ENCODE peak calls at places on chromosomes 3 and 15, in seven cellular contexts. One of them, this sample, is unnamed. For H3K4me1, the result is how much of the 10 kb centered on the place peaks cover.

GRCh38 chr3:100865442-100865841 is 127.8 kb downstream of the ABI3BP start:
- DNase-seq in gastrocnemius medialis: no peak
- DNase-seq in psoas muscle: no peak
- DNase-seq in uterus: no peak
- DNase-seq in mesenchymal stem cell: peak
- DNase-seq in heart right ventricle: no peak
- DNase-seq in mesendoderm: no peak
- DNase-seq in this sample: no peak

GRCh38 chr3:186824430-186825139 is 17.9 kb upstream of the ADIPOQ start:
- DNase-seq in gastrocnemius medialis: no peak
- DNase-seq in psoas muscle: no peak
- DNase-seq in uterus: no peak
- DNase-seq in mesenchymal stem cell: no peak
- DNase-seq in heart right ventricle: no peak
- DNase-seq in mesendoderm: peak
- DNase-seq in this sample: no peak

GRCh38 chr3:56792201-56792600 is 9.5 kb downstream of the ARHGEF3 start:
- DNase-seq in gastrocnemius medialis: no peak
- DNase-seq in psoas muscle: peak
- DNase-seq in uterus: no peak
- DNase-seq in mesenchymal stem cell: peak
- DNase-seq in heart right ventricle: no peak
- DNase-seq in mesendoderm: no peak
- DNase-seq in this sample: no peak

GRCh38 chr3:184260571-184261269 is 633 bp downstream of the CAMK2N2 start:
- DNase-seq in gastrocnemius medialis: no peak
- DNase-seq in psoas muscle: no peak
- DNase-seq in uterus: no peak
- DNase-seq in mesenchymal stem cell: no peak
- DNase-seq in heart right ventricle: no peak
- DNase-seq in mesendoderm: peak
- DNase-seq in this sample: no peak

GRCh38 chr15:69478259-69478687 is 25.7 kb downstream of the RPLP1 start:
- DNase-seq in gastrocnemius medialis: no peak
- DNase-seq in psoas muscle: no peak
- DNase-seq in uterus: peak
- DNase-seq in mesenchymal stem cell: peak
- DNase-seq in heart right ventricle: peak
- DNase-seq in mesendoderm: peak
- DNase-seq in this sample: peak

GRCh38 chr3:187406927-187407326 is 38.7 kb downstream of the RTP4 start:
- DNase-seq in gastrocnemius medialis: no peak
- DNase-seq in psoas muscle: no peak
- DNase-seq in uterus: no peak
- DNase-seq in mesenchymal stem cell: peak
- DNase-seq in heart right ventricle: peak
- DNase-seq in mesendoderm: no peak
- DNase-seq in this sample: no peak

GRCh38 chr3:179449621-179450020 is 1.6 kb downstream of the GNB4 start:
- DNase-seq in gastrocnemius medialis: no peak
- DNase-seq in psoas muscle: no peak
- DNase-seq in uterus: no peak
- DNase-seq in mesenchymal stem cell: no peak
- DNase-seq in heart right ventricle: no peak
- DNase-seq in mesendoderm: no peak
- DNase-seq in this sample: no peak

GRCh38 chr3:49415931-49416601 is 3.8 kb downstream of the TCTA start:
- DNase-seq in gastrocnemius medialis: no peak
- DNase-seq in psoas muscle: peak
- DNase-seq in uterus: no peak
- DNase-seq in mesenchymal stem cell: no peak
- DNase-seq in heart right ventricle: no peak
- DNase-seq in mesendoderm: no peak
- DNase-seq in this sample: no peak

GRCh38 chr15:99507016-99507731 is 58.6 kb upstream of the MEF2A start:
- DNase-seq in gastrocnemius medialis: peak
- DNase-seq in psoas muscle: peak
- DNase-seq in uterus: peak
- DNase-seq in mesenchymal stem cell: no peak
- DNase-seq in heart right ventricle: peak
- DNase-seq in mesendoderm: no peak
- DNase-seq in this sample: peak

GRCh38 chr3:184583345-184584000 is 21.9 kb downstream of the EPHB3 start:
- DNase-seq in gastrocnemius medialis: no peak
- DNase-seq in psoas muscle: peak
- DNase-seq in uterus: no peak
- DNase-seq in mesenchymal stem cell: peak
- DNase-seq in heart right ventricle: no peak
- DNase-seq in mesendoderm: no peak
- DNase-seq in this sample: peak

GRCh38 chr3:127694467-127695215 is 21.9 kb downstream of the ABTB1 start:
- DNase-seq in gastrocnemius medialis: peak
- DNase-seq in psoas muscle: peak
- DNase-seq in uterus: no peak
- DNase-seq in mesenchymal stem cell: no peak
- DNase-seq in heart right ventricle: no peak
- DNase-seq in mesendoderm: peak
- DNase-seq in this sample: peak

GRCh38 chr3:72938471-72939265 is 50.8 kb downstream of the GXYLT2 start:
- DNase-seq in gastrocnemius medialis: peak
- DNase-seq in psoas muscle: peak
- DNase-seq in uterus: peak
- DNase-seq in mesenchymal stem cell: peak
- DNase-seq in heart right ventricle: peak
- DNase-seq in mesendoderm: peak
- DNase-seq in this sample: peak

GRCh38 chr15:70627734-70628541 is 135.4 kb downstream of the UACA start:
- DNase-seq in gastrocnemius medialis: no peak
- DNase-seq in psoas muscle: no peak
- DNase-seq in uterus: no peak
- DNase-seq in mesenchymal stem cell: no peak
- DNase-seq in heart right ventricle: no peak
- DNase-seq in mesendoderm: no peak
- DNase-seq in this sample: no peak

GRCh38 chr3:78895528-78895927 is 872.3 kb downstream of the ROBO1 start:
- DNase-seq in gastrocnemius medialis: no peak
- DNase-seq in psoas muscle: no peak
- DNase-seq in uterus: no peak
- DNase-seq in mesenchymal stem cell: peak
- DNase-seq in heart right ventricle: no peak
- DNase-seq in mesendoderm: no peak
- DNase-seq in this sample: no peak

GRCh38 chr3:193016437-193016887 is 98.8 kb upstream of the MB21D2 start:
- DNase-seq in gastrocnemius medialis: no peak
- DNase-seq in psoas muscle: no peak
- DNase-seq in uterus: peak
- DNase-seq in mesenchymal stem cell: no peak
- DNase-seq in heart right ventricle: peak
- DNase-seq in mesendoderm: peak
- DNase-seq in this sample: peak
- H3K27ac ChIP-seq in gastrocnemius medialis: no peak
- H3K27ac ChIP-seq in psoas muscle: no peak
- H3K27ac ChIP-seq in uterus: no peak
- H3K27ac ChIP-seq in mesenchymal stem cell: no peak
- H3K27ac ChIP-seq in heart right ventricle: no peak
- H3K27ac ChIP-seq in mesendoderm: no peak
- H3K27ac ChIP-seq in this sample: no peak

DNA sequence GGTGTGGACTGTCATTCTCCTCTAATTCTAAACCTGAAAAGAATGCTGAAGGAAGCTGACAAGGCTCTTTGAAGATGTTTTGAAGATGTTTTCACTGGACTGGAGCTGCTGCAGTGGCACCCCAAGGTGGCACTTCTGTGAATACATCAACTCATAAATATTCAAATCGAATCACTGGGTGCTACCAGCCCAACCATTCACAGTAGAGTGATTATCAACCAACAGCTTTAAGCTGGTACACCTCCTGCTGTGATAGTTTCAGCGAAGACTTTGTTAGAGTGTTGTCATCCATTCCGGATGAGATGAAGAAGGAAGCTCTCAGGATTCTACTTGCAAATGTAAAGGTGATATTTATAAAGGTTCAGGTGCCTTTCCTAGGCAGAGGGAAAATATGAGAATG is 106.6 kb downstream of the LSAMP start:
- DNase-seq in gastrocnemius medialis: no peak
- DNase-seq in psoas muscle: no peak
- DNase-seq in uterus: no peak
- DNase-seq in mesenchymal stem cell: no peak
- DNase-seq in heart right ventricle: no peak
- DNase-seq in mesendoderm: peak
- DNase-seq in this sample: no peak
- H3K4me3 ChIP-seq in gastrocnemius medialis: no peak
- H3K4me3 ChIP-seq in psoas muscle: no peak
- H3K4me3 ChIP-seq in uterus: no peak
- H3K4me3 ChIP-seq in mesenchymal stem cell: no peak
- H3K4me3 ChIP-seq in heart right ventricle: no peak
- H3K4me3 ChIP-seq in mesendoderm: no peak
- H3K4me3 ChIP-seq in this sample: no peak

DNA sequence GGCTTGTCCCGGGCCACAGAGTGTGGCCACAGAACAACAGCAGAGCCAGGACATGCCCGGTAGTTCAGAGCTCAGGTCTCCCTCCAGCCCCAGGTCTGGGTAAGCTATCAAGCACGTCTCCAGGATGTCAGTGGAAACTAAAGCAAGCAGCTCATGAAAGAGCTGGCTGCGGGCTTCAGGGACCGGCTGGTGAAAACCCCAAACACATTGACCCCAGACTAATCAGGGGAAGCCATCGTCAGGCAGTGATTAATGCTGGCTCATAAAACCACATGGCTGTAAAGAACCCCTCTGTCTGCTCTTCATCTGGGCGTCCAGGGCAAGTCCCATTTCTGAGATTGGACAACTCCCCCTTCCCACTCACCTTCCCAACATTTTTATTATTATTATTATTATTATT is 37.8 kb downstream of the LMCD1 start:
- DNase-seq in gastrocnemius medialis: no peak
- DNase-seq in psoas muscle: no peak
- DNase-seq in uterus: no peak
- DNase-seq in mesenchymal stem cell: peak
- DNase-seq in heart right ventricle: no peak
- DNase-seq in mesendoderm: no peak
- DNase-seq in this sample: no peak
- H3K4me1 ChIP-seq in gastrocnemius medialis: under half
- H3K4me1 ChIP-seq in psoas muscle: under half
- H3K4me1 ChIP-seq in uterus: under half
- H3K4me1 ChIP-seq in mesenchymal stem cell: under half
- H3K4me1 ChIP-seq in heart right ventricle: under half
- H3K4me1 ChIP-seq in mesendoderm: under half
- H3K4me1 ChIP-seq in this sample: half or more

GRCh38 chr3:171875923-171876412 is 32.8 kb downstream of the TMEM212 start:
- DNase-seq in gastrocnemius medialis: no peak
- DNase-seq in psoas muscle: no peak
- DNase-seq in uterus: no peak
- DNase-seq in mesenchymal stem cell: peak
- DNase-seq in heart right ventricle: no peak
- DNase-seq in mesendoderm: no peak
- DNase-seq in this sample: no peak

GRCh38 chr3:171876651-171877272 is 33.6 kb downstream of the TMEM212 start:
- DNase-seq in gastrocnemius medialis: no peak
- DNase-seq in psoas muscle: no peak
- DNase-seq in uterus: no peak
- DNase-seq in mesenchymal stem cell: peak
- DNase-seq in heart right ventricle: no peak
- DNase-seq in mesendoderm: no peak
- DNase-seq in this sample: no peak

GRCh38 chr3:171873561-171873960 is 30.4 kb downstream of the TMEM212 start:
- DNase-seq in gastrocnemius medialis: no peak
- DNase-seq in psoas muscle: no peak
- DNase-seq in uterus: no peak
- DNase-seq in mesenchymal stem cell: peak
- DNase-seq in heart right ventricle: no peak
- DNase-seq in mesendoderm: no peak
- DNase-seq in this sample: no peak

GRCh38 chr3:171874879-171875278 is 31.7 kb downstream of the TMEM212 start:
- DNase-seq in gastrocnemius medialis: no peak
- DNase-seq in psoas muscle: no peak
- DNase-seq in uterus: no peak
- DNase-seq in mesenchymal stem cell: peak
- DNase-seq in heart right ventricle: no peak
- DNase-seq in mesendoderm: no peak
- DNase-seq in this sample: no peak

GRCh38 chr3:171874251-171874679 is 31.1 kb downstream of the TMEM212 start:
- DNase-seq in gastrocnemius medialis: no peak
- DNase-seq in psoas muscle: no peak
- DNase-seq in uterus: no peak
- DNase-seq in mesenchymal stem cell: peak
- DNase-seq in heart right ventricle: no peak
- DNase-seq in mesendoderm: peak
- DNase-seq in this sample: no peak
- H3K27ac ChIP-seq in gastrocnemius medialis: no peak
- H3K27ac ChIP-seq in psoas muscle: peak
- H3K27ac ChIP-seq in uterus: peak
- H3K27ac ChIP-seq in mesenchymal stem cell: peak
- H3K27ac ChIP-seq in heart right ventricle: peak
- H3K27ac ChIP-seq in mesendoderm: no peak
- H3K27ac ChIP-seq in this sample: peak